ENCODE peak calls at places on chromosomes 16 and 17, in seven cellular contexts. One of them, this sample, is unnamed.

GRCh38 chr17:65066858-65067257 is 10.3 kb upstream of the GNA13 start:
- DNase-seq in tibial artery: no peak
- DNase-seq in uterus: no peak
- DNase-seq in adrenal gland: no peak
- DNase-seq in CD8-positive, alpha-beta T cell: no peak
- DNase-seq in lung: no peak
- DNase-seq in HCT116: no peak
- DNase-seq in this sample: no peak

GRCh38 chr16:60271382-60272180 is 1537.5 kb upstream of the GOT2 start:
- DNase-seq in uterus: no peak
- DNase-seq in adrenal gland: no peak
- DNase-seq in tibial artery: no peak
- DNase-seq in CD8-positive, alpha-beta T cell: no peak
- DNase-seq in HCT116: no peak
- DNase-seq in lung: no peak
- DNase-seq in this sample: no peak

GRCh38 chr16:70740174-70740918 is 54.5 kb upstream of the MTSS2 start:
- DNase-seq in HCT116: no peak
- DNase-seq in uterus: no peak
- DNase-seq in tibial artery: no peak
- DNase-seq in adrenal gland: no peak
- DNase-seq in CD8-positive, alpha-beta T cell: no peak
- DNase-seq in lung: no peak
- DNase-seq in this sample: no peak

GRCh38 chr17:11768981-11769380 is 170.7 kb downstream of the DNAH9 start:
- DNase-seq in HCT116: no peak
- DNase-seq in CD8-positive, alpha-beta T cell: no peak
- DNase-seq in uterus: no peak
- DNase-seq in adrenal gland: no peak
- DNase-seq in tibial artery: no peak
- DNase-seq in lung: no peak
- DNase-seq in this sample: no peak

GRCh38 chr16:22386976-22387375 is 12.6 kb upstream of the CDR2 start:
- DNase-seq in lung: no peak
- DNase-seq in adrenal gland: no peak
- DNase-seq in HCT116: no peak
- DNase-seq in tibial artery: no peak
- DNase-seq in uterus: no peak
- DNase-seq in CD8-positive, alpha-beta T cell: no peak
- DNase-seq in this sample: peak

GRCh38 chr16:52271088-52271487 is 275.9 kb downstream of the TOX3 start:
- DNase-seq in adrenal gland: no peak
- DNase-seq in CD8-positive, alpha-beta T cell: no peak
- DNase-seq in uterus: no peak
- DNase-seq in lung: no peak
- DNase-seq in HCT116: no peak
- DNase-seq in tibial artery: no peak
- DNase-seq in this sample: no peak

GRCh38 chr16:51327001-51327400 is 175.9 kb upstream of the SALL1 start:
- DNase-seq in lung: no peak
- DNase-seq in tibial artery: no peak
- DNase-seq in uterus: peak
- DNase-seq in HCT116: no peak
- DNase-seq in CD8-positive, alpha-beta T cell: no peak
- DNase-seq in adrenal gland: no peak
- DNase-seq in this sample: no peak

GRCh38 chr17:73189417-73190099 is 3.3 kb upstream of the COG1 start:
- DNase-seq in CD8-positive, alpha-beta T cell: no peak
- DNase-seq in HCT116: peak
- DNase-seq in tibial artery: no peak
- DNase-seq in uterus: no peak
- DNase-seq in adrenal gland: peak
- DNase-seq in lung: no peak
- DNase-seq in this sample: peak

GRCh38 chr17:50507871-50508572 is at the start of gene MYCBPAP:
- DNase-seq in adrenal gland: peak
- DNase-seq in lung: peak
- DNase-seq in uterus: peak
- DNase-seq in CD8-positive, alpha-beta T cell: peak
- DNase-seq in HCT116: no peak
- DNase-seq in tibial artery: peak
- DNase-seq in this sample: peak

GRCh38 chr16:65817066-65817465 is 549.4 kb upstream of the CDH5 start:
- DNase-seq in lung: no peak
- DNase-seq in CD8-positive, alpha-beta T cell: no peak
- DNase-seq in HCT116: no peak
- DNase-seq in uterus: no peak
- DNase-seq in tibial artery: no peak
- DNase-seq in adrenal gland: no peak
- DNase-seq in this sample: no peak

GRCh38 chr16:57620316-57621231 is 7.9 kb upstream of the ADGRG1 start:
- DNase-seq in adrenal gland: no peak
- DNase-seq in HCT116: no peak
- DNase-seq in uterus: peak
- DNase-seq in tibial artery: peak
- DNase-seq in CD8-positive, alpha-beta T cell: no peak
- DNase-seq in lung: peak
- DNase-seq in this sample: peak

GRCh38 chr17:73445466-73445865 is 133.7 kb upstream of the CDC42EP4 start:
- DNase-seq in HCT116: no peak
- DNase-seq in CD8-positive, alpha-beta T cell: no peak
- DNase-seq in adrenal gland: no peak
- DNase-seq in tibial artery: no peak
- DNase-seq in lung: no peak
- DNase-seq in uterus: no peak
- DNase-seq in this sample: no peak

GRCh38 chr17:36591434-36592315 is at the start of gene DHRS11:
- DNase-seq in tibial artery: peak
- DNase-seq in CD8-positive, alpha-beta T cell: peak
- DNase-seq in adrenal gland: peak
- DNase-seq in uterus: peak
- DNase-seq in lung: peak
- DNase-seq in HCT116: peak
- DNase-seq in this sample: peak

GRCh38 chr16:66372078-66372897 is 5.8 kb downstream of the CDH5 start:
- DNase-seq in tibial artery: peak
- DNase-seq in CD8-positive, alpha-beta T cell: no peak
- DNase-seq in uterus: no peak
- DNase-seq in lung: no peak
- DNase-seq in HCT116: no peak
- DNase-seq in adrenal gland: no peak
- DNase-seq in this sample: no peak

GRCh38 chr17:2184993-2185931 is 118.3 kb downstream of the SMG6 start:
- DNase-seq in HCT116: no peak
- DNase-seq in lung: no peak
- DNase-seq in adrenal gland: no peak
- DNase-seq in uterus: no peak
- DNase-seq in CD8-positive, alpha-beta T cell: peak
- DNase-seq in tibial artery: no peak
- DNase-seq in this sample: no peak

GRCh38 chr17:2180768-2181167 is 122.8 kb downstream of the SMG6 start:
- DNase-seq in uterus: no peak
- DNase-seq in adrenal gland: peak
- DNase-seq in HCT116: no peak
- DNase-seq in lung: no peak
- DNase-seq in tibial artery: no peak
- DNase-seq in CD8-positive, alpha-beta T cell: no peak
- DNase-seq in this sample: no peak

GRCh38 chr17:2181206-2181983 is 122.2 kb downstream of the SMG6 start:
- DNase-seq in uterus: peak
- DNase-seq in CD8-positive, alpha-beta T cell: no peak
- DNase-seq in HCT116: no peak
- DNase-seq in adrenal gland: peak
- DNase-seq in lung: peak
- DNase-seq in tibial artery: peak
- DNase-seq in this sample: no peak

GRCh38 chr17:2179615-2180295 is 123.8 kb downstream of the SMG6 start:
- DNase-seq in lung: peak
- DNase-seq in uterus: peak
- DNase-seq in HCT116: no peak
- DNase-seq in adrenal gland: peak
- DNase-seq in tibial artery: peak
- DNase-seq in CD8-positive, alpha-beta T cell: no peak
- DNase-seq in this sample: peak

GRCh38 chr17:2183346-2183745 is 120.2 kb downstream of the SMG6 start:
- DNase-seq in lung: no peak
- DNase-seq in adrenal gland: no peak
- DNase-seq in HCT116: no peak
- DNase-seq in tibial artery: no peak
- DNase-seq in uterus: no peak
- DNase-seq in CD8-positive, alpha-beta T cell: no peak
- DNase-seq in this sample: no peak
- H3K27ac ChIP-seq in lung: peak
- H3K27ac ChIP-seq in adrenal gland: peak
- H3K27ac ChIP-seq in HCT116: no peak
- H3K27ac ChIP-seq in tibial artery: peak
- H3K27ac ChIP-seq in uterus: peak
- H3K27ac ChIP-seq in CD8-positive, alpha-beta T cell: no peak
- H3K27ac ChIP-seq in this sample: peak

GRCh38 chr16:28175715-28176114 is 36.0 kb downstream of the XPO6 start:
- DNase-seq in HCT116: no peak
- DNase-seq in tibial artery: no peak
- DNase-seq in CD8-positive, alpha-beta T cell: no peak
- DNase-seq in lung: no peak
- DNase-seq in uterus: no peak
- DNase-seq in adrenal gland: no peak
- DNase-seq in this sample: peak
- H3K27ac ChIP-seq in HCT116: no peak
- H3K27ac ChIP-seq in tibial artery: no peak
- H3K27ac ChIP-seq in CD8-positive, alpha-beta T cell: no peak
- H3K27ac ChIP-seq in lung: no peak
- H3K27ac ChIP-seq in uterus: no peak
- H3K27ac ChIP-seq in adrenal gland: no peak
- H3K27ac ChIP-seq in this sample: no peak

GRCh38 chr17:28689011-28689410 is 22.7 kb downstream of the PROCA1 start:
- DNase-seq in CD8-positive, alpha-beta T cell: no peak
- DNase-seq in adrenal gland: no peak
- DNase-seq in tibial artery: no peak
- DNase-seq in lung: no peak
- DNase-seq in HCT116: no peak
- DNase-seq in uterus: no peak
- DNase-seq in this sample: no peak

GRCh38 chr17:28686296-28686695 is 24.3 kb downstream of the SUPT6H start:
- DNase-seq in uterus: no peak
- DNase-seq in tibial artery: peak
- DNase-seq in adrenal gland: no peak
- DNase-seq in lung: no peak
- DNase-seq in CD8-positive, alpha-beta T cell: no peak
- DNase-seq in HCT116: no peak
- DNase-seq in this sample: no peak

GRCh38 chr17:28685366-28685765 is 23.4 kb downstream of the SUPT6H start:
- DNase-seq in CD8-positive, alpha-beta T cell: no peak
- DNase-seq in adrenal gland: no peak
- DNase-seq in tibial artery: no peak
- DNase-seq in lung: no peak
- DNase-seq in uterus: no peak
- DNase-seq in HCT116: no peak
- DNase-seq in this sample: no peak

GRCh38 chr17:28684963-28685362 is 23.0 kb downstream of the SUPT6H start:
- DNase-seq in adrenal gland: peak
- DNase-seq in HCT116: no peak
- DNase-seq in uterus: no peak
- DNase-seq in tibial artery: no peak
- DNase-seq in CD8-positive, alpha-beta T cell: no peak
- DNase-seq in lung: no peak
- DNase-seq in this sample: peak

GRCh38 chr17:28688481-28688880 is 23.2 kb downstream of the PROCA1 start:
- DNase-seq in CD8-positive, alpha-beta T cell: no peak
- DNase-seq in adrenal gland: no peak
- DNase-seq in uterus: no peak
- DNase-seq in tibial artery: no peak
- DNase-seq in HCT116: no peak
- DNase-seq in lung: no peak
- DNase-seq in this sample: no peak
- H3K27ac ChIP-seq in CD8-positive, alpha-beta T cell: no peak
- H3K27ac ChIP-seq in adrenal gland: no peak
- H3K27ac ChIP-seq in uterus: no peak
- H3K27ac ChIP-seq in tibial artery: no peak
- H3K27ac ChIP-seq in HCT116: no peak
- H3K27ac ChIP-seq in lung: no peak
- H3K27ac ChIP-seq in this sample: no peak

DNA sequence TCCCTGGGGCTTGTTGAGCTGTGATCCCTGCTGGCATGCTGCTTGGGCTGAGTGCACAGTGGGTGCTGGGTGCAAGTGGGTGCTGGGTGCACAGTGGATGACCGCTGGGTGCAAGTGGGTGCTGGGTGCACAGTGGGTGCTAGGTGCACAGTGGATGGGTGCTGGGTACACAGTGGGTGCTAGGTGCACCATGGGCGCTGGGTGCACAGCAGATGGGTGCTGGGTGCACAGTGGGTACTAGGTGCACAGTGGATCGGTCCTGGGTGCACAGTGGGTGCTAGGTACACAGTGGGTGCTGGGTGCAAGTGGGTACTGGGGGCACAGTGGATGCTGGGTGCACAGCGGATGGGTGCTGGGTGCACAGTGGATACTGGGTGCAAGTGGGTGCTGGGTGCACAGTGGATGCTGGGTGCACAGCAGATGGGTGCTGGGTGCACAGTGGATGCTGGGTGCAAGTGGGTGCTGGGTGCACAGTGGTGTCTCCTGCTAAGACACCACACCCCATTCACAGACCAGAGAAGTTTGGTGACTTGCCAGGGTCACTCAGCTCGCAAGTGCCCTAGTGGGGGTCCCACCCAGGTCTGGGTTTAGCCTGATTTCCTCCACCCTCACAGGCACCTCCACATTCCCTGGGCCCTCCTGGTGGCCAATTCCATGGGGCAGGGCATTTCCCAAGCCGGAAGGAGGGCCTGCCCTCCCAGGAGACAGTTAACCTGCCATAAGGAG is 33.5 kb downstream of the ZFPM1 start:
- DNase-seq in adrenal gland: no peak
- DNase-seq in tibial artery: no peak
- DNase-seq in lung: no peak
- DNase-seq in uterus: no peak
- DNase-seq in HCT116: no peak
- DNase-seq in CD8-positive, alpha-beta T cell: no peak
- DNase-seq in this sample: no peak
- H3K27ac ChIP-seq in adrenal gland: no peak
- H3K27ac ChIP-seq in tibial artery: no peak
- H3K27ac ChIP-seq in lung: no peak
- H3K27ac ChIP-seq in uterus: no peak
- H3K27ac ChIP-seq in HCT116: no peak
- H3K27ac ChIP-seq in CD8-positive, alpha-beta T cell: no peak
- H3K27ac ChIP-seq in this sample: no peak

DNA sequence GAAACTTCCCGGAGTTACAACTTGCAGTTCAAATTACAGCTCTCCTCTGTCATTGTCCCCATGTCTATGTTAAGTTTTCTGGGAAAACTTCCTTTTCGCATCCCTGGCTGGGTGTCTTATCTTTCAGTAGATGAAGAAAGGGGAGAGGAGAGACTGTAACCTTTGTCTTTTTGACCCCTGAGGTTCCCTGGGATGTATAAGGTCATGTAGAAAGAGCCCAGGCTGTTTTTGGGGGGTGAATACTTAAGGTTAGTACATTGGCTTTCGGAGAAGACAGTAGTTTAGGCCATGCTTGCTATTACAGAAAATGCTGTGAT is 31.1 kb downstream of the HS3ST3B1 start:
- DNase-seq in lung: no peak
- DNase-seq in adrenal gland: no peak
- DNase-seq in tibial artery: no peak
- DNase-seq in CD8-positive, alpha-beta T cell: no peak
- DNase-seq in HCT116: no peak
- DNase-seq in uterus: no peak
- DNase-seq in this sample: no peak
- H3K27ac ChIP-seq in lung: no peak
- H3K27ac ChIP-seq in adrenal gland: no peak
- H3K27ac ChIP-seq in tibial artery: no peak
- H3K27ac ChIP-seq in CD8-positive, alpha-beta T cell: no peak
- H3K27ac ChIP-seq in HCT116: no peak
- H3K27ac ChIP-seq in uterus: no peak
- H3K27ac ChIP-seq in this sample: no peak

This sample was measured in prostate gland.